ENCODE peak calls at places on chromosomes 7 and 10, in eight cellular contexts. Z, R, G, M, L, N, A and S are unnamed samples. For H3K9me3, the result is how much of the 10 kb centered on the place peaks cover.

GRCh38 chr10:3132036-3133025 is 40.3 kb downstream of the PITRM1 start:
- DNase-seq in R (no peak), M (no peak), Z (no peak), L (no peak), A (no peak), N (no peak), G (no peak), S (no peak)

GRCh38 chr10:84333864-84334451 is 5.6 kb downstream of the CCSER2 start:
- DNase-seq in G (no peak), L (no peak), Z (no peak), N (no peak), M (no peak), A (no peak), R (no peak), S (no peak)

GRCh38 chr7:47535033-47535703 is 46.7 kb downstream of the TNS3 start:
- DNase-seq in M (no peak), N (no peak), G (no peak), R (no peak), A (no peak), Z (no peak), L (peak), S (no peak)

GRCh38 chr10:93215312-93215711 is 141.6 kb downstream of the CYP26A1 start:
- DNase-seq in A (no peak), L (no peak), R (no peak), M (no peak), Z (no peak), G (no peak), N (no peak), S (no peak)

GRCh38 chr7:116669769-116670168 is 2.2 kb upstream of the MET start:
- DNase-seq in G (no peak), A (no peak), N (no peak), Z (no peak), R (no peak), M (no peak), L (no peak), S (no peak)

GRCh38 chr7:98287486-98287959 is 6.0 kb downstream of the BRI3 start:
- DNase-seq in R (no peak), L (peak), Z (peak), G (no peak), A (peak), N (no peak), M (peak), S (no peak)

GRCh38 chr10:103333934-103334520 is 16.9 kb downstream of the PCGF6 start:
- DNase-seq in R (no peak), L (no peak), Z (no peak), N (no peak), G (no peak), M (no peak), A (no peak), S (no peak)

GRCh38 chr10:78540355-78541076 is 506.9 kb downstream of the RPS24 start:
- DNase-seq in A (no peak), N (no peak), L (no peak), G (no peak), M (no peak), Z (no peak), R (no peak), S (no peak)

GRCh38 chr7:157718303-157719007 is 381.7 kb downstream of the DNAJB6 start:
- DNase-seq in N (no peak), L (no peak), A (no peak), G (no peak), M (no peak), R (no peak), Z (no peak), S (no peak)

GRCh38 chr10:5468262-5469106 is 30.9 kb downstream of the CALML5 start:
- DNase-seq in A (no peak), N (no peak), R (no peak), L (no peak), Z (no peak), G (no peak), M (no peak), S (no peak)

GRCh38 chr10:63142136-63142535 is 9.0 kb downstream of the NRBF2 start:
- DNase-seq in Z (no peak), G (no peak), N (no peak), L (no peak), M (no peak), R (no peak), A (no peak), S (no peak)

GRCh38 chr10:11005626-11006427 is 11.8 kb upstream of the CELF2 start:
- DNase-seq in M (no peak), R (no peak), G (no peak), N (no peak), L (no peak), Z (no peak), A (no peak), S (no peak)

GRCh38 chr10:124604214-124605000 is 139.8 kb downstream of the FAM53B start:
- DNase-seq in Z (no peak), A (no peak), M (no peak), L (no peak), G (peak), R (no peak), N (no peak), S (no peak)

GRCh38 chr10:18505719-18506118 is 145.7 kb downstream of the NSUN6 start:
- DNase-seq in Z (no peak), R (no peak), M (no peak), N (no peak), G (no peak), L (no peak), A (no peak), S (no peak)

GRCh38 chr7:157003445-157004049 is 6.9 kb downstream of the MNX1 start:
- DNase-seq in G (no peak), R (no peak), M (no peak), L (no peak), N (no peak), Z (no peak), A (no peak), S (no peak)

GRCh38 chr10:43884516-43885105 is 235.9 kb upstream of the ZNF32 start:
- DNase-seq in G (no peak), A (no peak), N (no peak), L (no peak), R (no peak), Z (no peak), M (no peak), S (no peak)

GRCh38 chr7:2792856-2793487 is 51.1 kb downstream of the GNA12 start:
- DNase-seq in Z (no peak), M (no peak), A (no peak), N (no peak), L (no peak), G (no peak), R (no peak), S (no peak)

GRCh38 chr10:15369642-15370211 is 1.4 kb downstream of the FAM171A1 start:
- DNase-seq in M (no peak), L (no peak), N (peak), Z (peak), R (no peak), A (no peak), G (peak), S (no peak)

GRCh38 chr10:56823849-56824248 is 462.8 kb upstream of the ZWINT start:
- DNase-seq in N (no peak), Z (no peak), R (no peak), A (no peak), L (no peak), G (no peak), M (no peak), S (no peak)

GRCh38 chr10:31134303-31134928 is 102.8 kb upstream of the ZNF438 start:
- DNase-seq in R (no peak), L (peak), A (no peak), G (no peak), N (peak), Z (peak), M (no peak), S (no peak)

GRCh38 chr7:1950066-1950622 is 280.1 kb downstream of the ELFN1 start:
- DNase-seq in N (no peak), R (no peak), Z (peak), G (peak), A (no peak), L (no peak), M (no peak), S (no peak)

GRCh38 chr10:13816195-13816926 is 229.6 kb downstream of the PRPF18 start:
- DNase-seq in L (no peak), Z (peak), M (peak), G (peak), R (peak), A (peak), N (no peak), S (peak)

GRCh38 chr7:132433286-132433685 is 143.0 kb downstream of the PLXNA4 start:
- DNase-seq in G (no peak), N (no peak), A (no peak), M (no peak), R (no peak), Z (no peak), L (no peak), S (no peak)

GRCh38 chr10:85044-85443 is 35.9 kb upstream of the TUBB8 start:
- DNase-seq in M (no peak), Z (no peak), N (no peak), G (no peak), L (no peak), A (no peak), R (no peak), S (no peak)

GRCh38 chr10:4647138-4647785 is 178.7 kb upstream of the AKR1E2 start:
- DNase-seq in A (no peak), L (no peak), M (no peak), N (no peak), Z (no peak), R (no peak), G (no peak), S (no peak)

GRCh38 chr7:30379131-30379530 is 94.7 kb downstream of the ZNRF2 start:
- DNase-seq in N (no peak), L (no peak), G (no peak), R (no peak), A (no peak), Z (no peak), M (no peak), S (no peak)

GRCh38 chr10:86953747-86954680 is 3.4 kb downstream of the MMRN2 start:
- DNase-seq in Z (peak), N (peak), A (no peak), M (no peak), L (no peak), G (peak), R (peak), S (no peak)

GRCh38 chr7:73387908-73388414 is 45.6 kb upstream of the FZD9 start:
- DNase-seq in R (no peak), M (no peak), L (no peak), A (no peak), N (no peak), G (no peak), Z (no peak), S (no peak)
- H3K9me3 ChIP-seq in R (under half), M (under half), L (under half), A (under half), N (under half), G (under half), Z (under half), S (under half)

GRCh38 chr7:101543846-101544245 is 85.2 kb downstream of the MYL10 start:
- DNase-seq in L (no peak), Z (no peak), R (no peak), G (peak), A (no peak), N (no peak), M (no peak), S (no peak)

GRCh38 chr7:101545441-101546190 is 83.5 kb downstream of the MYL10 start:
- DNase-seq in R (no peak), L (no peak), M (no peak), G (peak), N (no peak), Z (no peak), A (no peak), S (no peak)

GRCh38 chr7:101539784-101540183 is 89.3 kb downstream of the MYL10 start:
- DNase-seq in G (peak), M (no peak), R (no peak), L (no peak), N (no peak), Z (no peak), A (no peak), S (no peak)

GRCh38 chr7:101543242-101543766 is 85.8 kb downstream of the MYL10 start:
- DNase-seq in R (no peak), M (no peak), A (no peak), Z (no peak), L (no peak), N (no peak), G (no peak), S (no peak)

DNA sequence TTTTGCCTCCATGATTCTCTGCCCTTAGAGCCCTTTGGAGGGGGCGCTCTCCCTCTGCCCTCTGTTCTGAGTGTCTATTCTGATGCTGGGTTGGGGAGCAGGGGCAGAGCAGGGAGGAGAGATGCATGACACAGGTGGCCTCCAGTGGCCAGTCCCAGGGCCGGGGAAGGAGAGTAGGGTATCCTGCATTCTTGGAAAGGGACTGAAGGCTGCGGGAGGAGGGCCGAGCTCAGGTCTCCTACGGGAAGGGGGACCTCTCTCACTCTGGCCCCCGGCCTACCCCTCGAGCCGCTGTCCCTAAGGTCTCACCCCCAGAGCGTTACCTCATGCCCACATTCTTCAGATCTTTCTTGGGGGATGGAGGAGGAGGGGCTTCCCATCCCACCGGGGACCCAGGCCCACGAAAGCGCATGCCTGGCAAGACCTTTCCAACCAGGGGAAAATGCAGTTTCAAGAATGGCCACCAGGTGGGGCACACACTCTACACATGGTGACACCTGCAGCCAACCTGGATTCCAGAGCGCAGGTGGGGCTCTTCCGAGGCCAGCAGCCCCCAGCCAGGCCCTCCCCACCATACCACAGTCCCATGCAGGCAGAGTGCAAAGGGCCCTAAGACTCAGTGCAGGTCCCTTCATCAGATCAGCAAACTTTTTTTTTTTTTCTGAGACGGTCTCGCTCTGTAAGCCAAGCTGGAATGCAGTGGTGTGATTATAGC is 86.4 kb downstream of the MYL10 start:
- DNase-seq in A (peak), N (peak), Z (peak), G (peak), M (peak), R (peak), L (no peak), S (no peak)
- H3K4me3 ChIP-seq in A (no peak), N (no peak), Z (no peak), G (no peak), M (no peak), R (no peak), L (no peak), S (no peak)

GRCh38 chr10:42543840-42544372 is 94.5 kb downstream of the ZNF33B start:
- DNase-seq in G (no peak), N (no peak), M (peak), R (no peak), L (no peak), A (no peak), Z (no peak), S (no peak)
- H3K9me3 ChIP-seq in G (under half), N (under half), M (under half), R (half or more), L (under half), A (under half), Z (under half), S (under half)

DNA sequence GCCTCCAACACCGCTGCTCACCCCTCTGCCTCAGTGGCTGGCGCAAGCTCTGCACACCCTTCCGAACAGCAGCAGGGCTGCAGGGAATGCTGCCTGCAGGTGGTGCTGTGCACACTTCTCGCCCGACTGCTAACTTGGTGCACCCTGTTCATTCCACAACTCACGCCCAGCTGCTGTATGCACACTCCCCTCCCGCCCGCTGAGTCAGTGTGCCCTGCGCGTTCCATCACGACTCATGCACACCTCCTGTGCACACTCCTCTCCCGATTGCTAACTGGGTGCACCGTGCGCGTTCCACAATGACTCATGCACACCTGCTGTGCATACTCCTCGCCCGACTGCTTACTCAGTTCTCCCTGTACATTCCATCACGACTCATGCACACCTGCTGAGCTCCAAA is 21.5 kb downstream of the ADARB2 start:
- DNase-seq in R (no peak), A (peak), G (no peak), N (no peak), L (no peak), Z (peak), M (no peak), S (no peak)
- H3K4me3 ChIP-seq in R (no peak), A (no peak), G (no peak), N (no peak), L (no peak), Z (no peak), M (no peak), S (no peak)

GRCh38 chr7:28977881-28978280 is 19.8 kb upstream of the TRIL start:
- DNase-seq in Z (no peak), L (no peak), N (no peak), M (no peak), G (no peak), A (no peak), R (no peak), S (no peak)

GRCh38 chr7:28975987-28976386 is 17.9 kb upstream of the TRIL start:
- DNase-seq in Z (no peak), A (no peak), G (no peak), N (no peak), M (no peak), R (no peak), L (no peak), S (no peak)

GRCh38 chr7:28973591-28973990 is 15.5 kb upstream of the TRIL start:
- DNase-seq in R (no peak), N (no peak), M (no peak), Z (no peak), L (no peak), G (no peak), A (no peak), S (no peak)
- H3K9me3 ChIP-seq in R (under half), N (under half), M (under half), Z (under half), L (under half), G (under half), A (under half), S (under half)

GRCh38 chr10:61899045-61899444 is 2.5 kb upstream of the ARID5B start:
- DNase-seq in Z (no peak), N (no peak), L (peak), G (no peak), A (no peak), R (no peak), M (no peak), S (no peak)

GRCh38 chr10:61899663-61899996 is 1.9 kb upstream of the ARID5B start:
- DNase-seq in M (no peak), R (no peak), L (no peak), Z (no peak), A (no peak), G (no peak), N (no peak), S (no peak)

GRCh38 chr10:61896854-61897661 is 4.4 kb upstream of the ARID5B start:
- DNase-seq in G (peak), R (peak), A (peak), Z (peak), M (peak), N (peak), L (no peak), S (no peak)

GRCh38 chr10:61897671-61898434 is 3.6 kb upstream of the ARID5B start:
- DNase-seq in N (peak), G (peak), R (peak), A (peak), M (peak), L (no peak), Z (peak), S (no peak)

GRCh38 chr10:61898435-61898778 is 3.1 kb upstream of the ARID5B start:
- DNase-seq in R (no peak), A (no peak), L (no peak), Z (no peak), M (no peak), G (no peak), N (no peak), S (no peak)
- H3K4me3 ChIP-seq in R (no peak), A (no peak), L (peak), Z (no peak), M (no peak), G (no peak), N (no peak), S (no peak)

DNA sequence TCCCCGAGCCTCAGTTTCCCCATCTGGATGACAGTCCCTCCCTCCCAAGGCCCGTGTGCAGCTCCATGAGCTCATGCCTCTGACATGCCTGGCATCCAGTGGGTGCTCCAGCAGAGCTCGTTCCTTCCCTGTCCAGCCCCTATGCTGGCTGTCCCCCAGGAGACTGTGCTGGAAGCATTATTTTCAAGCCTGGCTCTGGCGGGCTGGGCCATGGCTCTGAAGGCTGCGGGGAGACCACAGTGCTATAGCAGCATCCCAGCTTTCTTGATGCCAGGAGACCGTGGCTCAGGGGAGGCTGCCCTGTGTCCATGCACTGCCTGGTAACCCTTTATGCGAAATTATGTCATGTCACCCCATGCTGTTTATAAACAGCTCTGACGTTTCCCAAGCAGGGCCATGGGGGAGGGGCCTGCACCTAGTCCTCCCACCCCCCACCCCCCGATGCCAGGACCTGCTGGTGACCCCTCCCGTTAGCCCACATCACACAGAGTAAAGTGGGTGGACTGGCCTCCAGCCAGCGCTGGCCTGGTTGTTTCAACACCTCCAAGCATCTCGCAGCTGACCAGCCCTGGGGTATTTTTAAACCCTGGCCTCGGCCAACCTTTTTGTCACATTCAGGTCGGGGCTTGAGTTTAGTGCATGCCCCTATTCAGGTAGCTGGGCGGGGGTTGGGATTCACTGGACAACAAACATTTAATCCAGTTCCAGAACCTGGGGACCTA is 105.9 kb upstream of the ZNF716 start:
- DNase-seq in Z (no peak), L (no peak), M (no peak), R (peak), A (no peak), N (no peak), G (peak), S (no peak)
- H3K9me3 ChIP-seq in Z (under half), L (under half), M (under half), R (under half), A (under half), N (under half), G (under half), S (half or more)

DNA sequence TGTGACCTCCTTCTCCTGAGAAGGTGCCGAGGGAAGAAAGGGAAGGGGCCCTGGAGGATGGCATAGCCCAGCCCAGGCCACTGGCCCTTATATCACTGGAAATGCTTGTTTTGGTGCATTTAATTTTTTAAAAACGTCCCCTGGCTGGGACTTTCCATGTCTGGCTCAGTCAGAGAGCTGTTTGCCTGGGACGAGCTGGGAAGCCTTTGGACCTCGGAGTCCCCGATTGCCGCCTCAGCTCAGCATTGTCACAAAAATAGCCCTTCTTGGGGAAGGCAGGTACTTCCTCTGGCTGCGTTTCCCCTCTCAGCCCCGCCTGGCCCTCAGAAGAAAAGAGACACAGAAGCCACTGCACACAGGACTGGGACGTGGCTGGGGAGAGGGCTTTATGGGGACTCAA is 31.3 kb upstream of the MXI1 start:
- DNase-seq in R (peak), L (no peak), G (no peak), A (no peak), N (no peak), Z (no peak), M (no peak), S (no peak)
- H3K4me3 ChIP-seq in R (peak), L (no peak), G (no peak), A (no peak), N (no peak), Z (no peak), M (no peak), S (no peak)

DNA sequence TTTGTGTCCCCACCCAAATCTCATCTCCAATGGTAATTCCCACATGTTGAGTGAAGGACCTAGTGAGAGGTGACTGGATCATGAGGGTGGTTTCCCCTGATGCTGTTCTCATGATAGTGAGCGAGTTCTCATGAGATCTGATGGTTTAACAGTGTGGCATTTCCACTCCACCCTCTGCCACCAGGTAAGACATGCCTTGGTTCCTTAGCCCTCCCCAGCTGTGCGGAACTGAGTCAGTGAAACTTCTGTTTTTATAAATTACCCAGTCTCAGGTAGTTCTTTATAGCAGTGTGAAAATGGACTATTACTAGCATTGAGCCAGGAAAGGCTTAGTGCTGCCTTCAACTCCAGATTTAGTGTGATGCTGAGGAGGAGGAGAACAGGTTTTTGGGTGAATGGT is 222.2 kb downstream of the ADRA2A start:
- DNase-seq in G (no peak), Z (no peak), L (no peak), A (no peak), N (no peak), R (no peak), M (no peak), S (no peak)
- H3K9me3 ChIP-seq in G (under half), Z (under half), L (under half), A (under half), N (under half), R (under half), M (under half), S (under half)